ENCODE peak calls at places on chromosomes 3 and 15, in eight cellular contexts. G is right lobe of liver, O is Peyer's patch, N is transverse colon, K is suprapubic skin, D is NB4, S is tibial nerve, T is IMR-90. F is an unnamed sample.

GRCh38 chr3:24615177-24615576 is 120.5 kb upstream of the THRB start:
- DNase-seq in G (no peak), T (no peak), O (no peak), N (no peak), D (no peak), K (no peak), S (no peak), F (no peak)

GRCh38 chr3:64209866-64210609 is 15.2 kb downstream of the PRICKLE2 start:
- DNase-seq in T (no peak), D (no peak), S (peak), G (no peak), K (peak), N (peak), O (no peak), F (peak)

GRCh38 chr3:11236588-11237461 is 35.4 kb upstream of the ATG7 start:
- DNase-seq in G (peak), K (peak), T (peak), D (peak), S (peak), O (peak), N (peak), F (peak)

GRCh38 chr15:69578792-69579587 is 126.4 kb downstream of the RPLP1 start:
- DNase-seq in D (no peak), K (no peak), T (no peak), O (peak), G (peak), N (peak), S (no peak), F (no peak)

GRCh38 chr3:197394464-197395321 is 96.3 kb upstream of the DLG1 start:
- DNase-seq in N (no peak), T (peak), D (peak), O (no peak), G (no peak), K (no peak), S (peak), F (peak)

GRCh38 chr3:62559831-62560445 is 186.6 kb upstream of the FEZF2 start:
- DNase-seq in N (no peak), G (no peak), D (peak), S (no peak), K (no peak), O (no peak), T (peak), F (no peak)

GRCh38 chr15:48681274-48681840 is 35.8 kb upstream of the FBN1 start:
- DNase-seq in T (peak), N (no peak), D (no peak), K (no peak), S (no peak), G (no peak), O (no peak), F (no peak)

GRCh38 chr3:33994568-33994967 is 196.1 kb downstream of the PDCD6IP start:
- DNase-seq in D (no peak), O (no peak), G (no peak), N (no peak), K (no peak), S (no peak), T (no peak), F (no peak)

GRCh38 chr3:138915503-138916498 is 31.1 kb downstream of the FOXL2 start:
- DNase-seq in O (peak), T (peak), G (peak), S (peak), K (peak), D (peak), N (peak), F (peak)

GRCh38 chr3:172065967-172066762 is 26.8 kb downstream of the FNDC3B start:
- DNase-seq in K (no peak), T (peak), G (no peak), O (no peak), S (no peak), D (peak), N (no peak), F (no peak)

GRCh38 chr3:129648331-129648730 is 41.9 kb upstream of the PLXND1 start:
- DNase-seq in N (no peak), K (no peak), S (no peak), D (no peak), T (no peak), O (no peak), G (no peak), F (no peak)

GRCh38 chr3:50592568-50592967 is 19.0 kb downstream of the CISH start:
- DNase-seq in S (no peak), T (no peak), K (no peak), G (no peak), O (no peak), D (peak), N (no peak), F (no peak)

GRCh38 chr15:39602143-39602542 is 21.3 kb downstream of the THBS1 start:
- DNase-seq in G (no peak), N (no peak), T (no peak), K (no peak), O (no peak), D (no peak), S (no peak), F (no peak)
- TF ChIP-seq CTCF in G (no peak), N (no peak), T (peak), K (no peak), O (no peak), D (no peak), S (no peak), F (no peak)

GRCh38 chr3:149340310-149340933 is 7.0 kb upstream of the TM4SF18 start:
- DNase-seq in S (peak), O (no peak), D (no peak), K (no peak), G (no peak), T (peak), N (no peak), F (peak)
- TF ChIP-seq POLR2A in S (no peak), O (no peak), D (no peak), K (no peak), G (no peak), T (no peak), N (no peak), F (no peak)

DNA sequence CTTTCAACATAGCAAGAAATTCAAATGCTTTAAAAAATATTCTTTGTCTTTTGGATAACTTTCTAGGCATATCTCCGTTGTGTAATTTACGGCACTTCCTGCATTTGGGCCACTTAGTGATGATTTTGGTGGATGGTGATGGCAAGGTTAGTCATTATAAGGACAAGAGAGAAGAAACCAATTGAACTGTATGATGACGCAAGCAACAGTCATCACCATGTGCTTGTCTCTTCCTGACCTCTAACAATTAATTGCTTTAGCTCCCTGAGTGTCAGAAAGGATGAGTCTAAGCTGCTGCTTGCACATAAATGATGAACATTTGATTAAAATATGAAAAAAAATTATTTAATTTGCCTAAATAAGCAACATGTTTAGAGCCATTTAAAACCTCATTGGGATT is 11.3 kb upstream of the P2RY12 start:
- DNase-seq in N (no peak), K (no peak), G (no peak), O (no peak), T (peak), S (no peak), D (peak), F (no peak)
- H3K4me3 ChIP-seq in N (no peak), K (no peak), G (no peak), O (no peak), T (no peak), S (no peak), D (no peak), F (no peak)

GRCh38 chr15:96894669-96895068 is 564.2 kb downstream of the NR2F2 start:
- DNase-seq in K (no peak), N (no peak), T (no peak), G (no peak), D (no peak), O (no peak), S (no peak), F (no peak)
- TF ChIP-seq CTCF in K (no peak), N (no peak), T (no peak), G (no peak), D (no peak), O (no peak), S (no peak), F (no peak)

DNA sequence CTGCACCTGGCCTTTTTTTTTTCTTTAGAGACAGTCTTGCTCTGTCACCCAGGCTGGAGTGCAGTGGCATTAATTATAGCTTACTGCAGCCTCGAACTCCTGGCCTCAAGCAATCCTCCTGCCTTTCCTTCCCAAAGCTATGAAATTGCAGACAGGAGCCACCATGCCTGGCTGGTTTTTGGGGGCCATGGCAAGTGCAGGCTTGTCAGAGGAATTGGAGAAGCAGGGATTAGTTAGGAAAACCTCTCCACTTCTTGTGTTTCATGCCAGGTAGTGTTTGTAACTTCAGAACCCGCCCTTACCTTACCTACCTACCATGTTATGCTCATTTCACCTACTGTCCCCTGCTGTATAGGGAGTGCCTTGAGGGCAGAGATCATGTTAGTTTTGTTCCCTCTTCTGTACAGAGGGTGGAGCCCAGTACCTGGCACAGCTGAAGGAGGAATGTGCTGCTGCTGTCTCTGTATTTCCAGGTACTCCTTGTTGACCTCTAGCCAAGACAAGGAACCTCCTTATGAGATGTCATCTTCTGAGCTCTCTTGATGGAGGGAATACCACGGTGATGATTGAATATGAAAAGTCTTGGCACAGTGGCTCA is 43.8 kb downstream of the TRAK1 start:
- DNase-seq in T (no peak), S (no peak), G (no peak), D (no peak), K (no peak), N (peak), O (peak), F (no peak)
- TF ChIP-seq POLR2A in T (no peak), S (no peak), G (no peak), D (no peak), K (no peak), N (peak), O (no peak), F (no peak)

GRCh38 chr15:75112278-75112847 is 89.0 kb downstream of the PPCDC start:
- DNase-seq in O (no peak), G (no peak), T (no peak), D (peak), N (no peak), K (no peak), S (no peak), F (no peak)

GRCh38 chr15:75107905-75108838 is 84.8 kb downstream of the PPCDC start:
- DNase-seq in K (no peak), T (peak), D (peak), O (no peak), S (no peak), N (peak), G (no peak), F (no peak)

GRCh38 chr15:75107509-75107904 is 84.1 kb downstream of the PPCDC start:
- DNase-seq in S (no peak), T (no peak), N (no peak), G (no peak), O (no peak), K (no peak), D (peak), F (no peak)

GRCh38 chr15:75109731-75110130 is 86.3 kb downstream of the PPCDC start:
- DNase-seq in O (no peak), S (no peak), G (no peak), N (no peak), D (peak), T (no peak), K (no peak), F (no peak)

DNA sequence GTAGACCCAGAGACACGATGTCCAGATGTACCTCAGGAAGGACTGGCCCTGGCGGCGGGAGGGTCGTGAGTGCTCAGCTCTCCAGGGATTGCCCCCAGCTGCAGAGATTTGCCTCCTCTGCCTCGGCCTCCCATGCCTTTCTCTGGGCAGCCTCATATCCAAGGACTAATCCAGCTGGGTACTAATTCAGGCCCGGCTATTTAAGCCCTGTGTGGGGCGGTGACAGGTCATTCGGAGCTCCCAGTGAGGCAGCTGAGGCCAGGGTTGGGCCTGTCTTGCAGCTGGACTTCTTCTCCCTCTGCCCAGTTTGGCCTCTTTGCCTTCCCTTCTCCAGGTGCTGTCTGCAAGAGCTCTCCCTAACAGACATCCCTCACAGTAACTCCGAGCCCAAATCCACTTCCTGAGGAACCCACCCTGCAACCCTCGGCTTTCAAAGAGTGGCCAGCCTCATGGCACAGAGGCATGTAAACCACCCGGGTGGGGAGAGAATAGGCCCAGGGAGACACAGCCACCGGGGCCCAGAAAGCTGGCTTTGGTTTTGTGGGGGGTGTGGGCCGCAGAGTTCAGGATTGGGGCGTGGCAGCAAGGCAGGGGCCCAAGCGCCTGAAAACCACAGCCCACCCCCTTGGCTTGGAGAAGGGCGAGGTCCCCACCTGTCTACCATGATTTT is 85.8 kb downstream of the PPCDC start:
- DNase-seq in N (no peak), G (no peak), D (peak), S (no peak), T (no peak), O (no peak), K (no peak), F (no peak)
- H3K4me3 ChIP-seq in N (no peak), G (no peak), D (no peak), S (no peak), T (no peak), O (no peak), K (no peak), F (no peak)

F was measured in testis.